ENCODE peak calls at places on chromosome 5, in five cellular contexts. U is PC-3, N is DND-41, P is MM.1S, F is GM23248. Y is an unnamed sample.

GRCh38 chr5:137487600-137487999 is 11.5 kb downstream of the SPOCK1 start:
- DNase-seq in F (peak; percentile 90), N (no peak), U (peak; percentile 9), P (no peak), Y (no peak)

GRCh38 chr5:136141561-136141960 is 8.9 kb downstream of the SMAD5 start:
- DNase-seq in P (peak; percentile 7), N (no peak), U (peak; percentile 13), F (no peak), Y (no peak)

GRCh38 chr5:168295574-168296201 is 4.2 kb downstream of the WWC1 start:
- DNase-seq in U (peak; percentile 80), F (peak; percentile 70), P (no peak), N (no peak), Y (peak; percentile 89)

GRCh38 chr5:161545701-161546462 is 643 bp downstream of the GABRB2 start:
- DNase-seq in F (no peak), U (no peak), P (peak; percentile 14), N (no peak), Y (peak; percentile 25)

GRCh38 chr5:31193026-31193425 is 460 bp upstream of the CDH6 start:
- DNase-seq in U (no peak), F (no peak), P (no peak), N (no peak), Y (no peak)

GRCh38 chr5:122498163-122498562 is 186.1 kb downstream of the SNCAIP start:
- DNase-seq in F (peak; percentile 32), P (no peak), U (no peak), N (no peak), Y (peak; percentile 63)

GRCh38 chr5:57097526-57097925 is 76.3 kb upstream of the GPBP1 start:
- DNase-seq in U (no peak), F (no peak), N (no peak), P (no peak), Y (no peak)

GRCh38 chr5:135005076-135005475 is 29.0 kb downstream of the PITX1 start:
- DNase-seq in F (no peak), P (no peak), U (no peak), N (no peak), Y (no peak)

GRCh38 chr5:35443803-35444595 is 173.7 kb upstream of the SPEF2 start:
- DNase-seq in U (no peak), P (no peak), N (no peak), F (no peak), Y (no peak)

GRCh38 chr5:2163940-2164490 is 281.3 kb upstream of the IRX4 start:
- DNase-seq in P (no peak), N (no peak), F (no peak), U (no peak), Y (no peak)

GRCh38 chr5:76473676-76474075 is 70.6 kb downstream of the IQGAP2 start:
- DNase-seq in F (no peak), P (no peak), U (no peak), N (peak; percentile 55), Y (no peak)

GRCh38 chr5:75002271-75002670 is 50.1 kb downstream of the GCNT4 start:
- DNase-seq in P (no peak), F (no peak), N (no peak), U (no peak), Y (no peak)

GRCh38 chr5:81450940-81451339 is 57.0 kb upstream of the ACOT12 start:
- DNase-seq in P (no peak), F (peak; percentile 49), N (no peak), U (peak; percentile 86), Y (no peak)

GRCh38 chr5:74304536-74304935 is 336.0 kb downstream of the ENC1 start:
- DNase-seq in F (no peak), U (no peak), P (no peak), N (no peak), Y (no peak)

GRCh38 chr5:142845954-142846398 is 75.8 kb downstream of the ARHGAP26 start:
- DNase-seq in F (no peak), P (peak; percentile 42), U (peak; percentile 74), N (no peak), Y (no peak)

GRCh38 chr5:157607371-157608161 is 32.0 kb upstream of the ADAM19 start:
- DNase-seq in N (peak; percentile 89), U (peak; percentile 99), P (peak; percentile 61), F (peak; percentile 87), Y (no peak)

GRCh38 chr5:42992035-42992570 is 48.0 kb downstream of the ANXA2R start:
- DNase-seq in F (peak; percentile 81), U (no peak), P (peak; percentile 85), N (peak; percentile 88), Y (peak; percentile 79)

GRCh38 chr5:159971038-159971437 is 37.9 kb upstream of the TTC1 start:
- DNase-seq in N (no peak), F (peak; percentile 47), U (peak; percentile 20), P (no peak), Y (no peak)

GRCh38 chr5:76084496-76085285 is 1.5 kb downstream of the SV2C start:
- DNase-seq in F (peak; percentile 19), P (peak; percentile 83), N (no peak), U (no peak), Y (peak; percentile 76)

GRCh38 chr5:78591972-78592700 is 56.4 kb downstream of the LHFPL2 start:
- DNase-seq in U (no peak), P (peak; percentile 49), N (no peak), F (no peak), Y (no peak)

GRCh38 chr5:65483474-65484346 is 2.0 kb upstream of the ADAMTS6 start:
- DNase-seq in F (peak; percentile 89), N (no peak), U (peak; percentile 49), P (peak; percentile 68), Y (peak; percentile 65)

GRCh38 chr5:1874348-1874747 is 8.4 kb downstream of the IRX4 start:
- DNase-seq in U (no peak), N (no peak), P (no peak), F (no peak), Y (no peak)

GRCh38 chr5:84622485-84622884 is 237.8 kb upstream of the EDIL3 start:
- DNase-seq in U (no peak), F (no peak), P (no peak), N (no peak), Y (no peak)
- H3K4me3 ChIP-seq in U (no peak overlapping the region), F (no peak overlapping the region), P (no peak overlapping the region), N (no peak overlapping the region), Y (no peak overlapping the region)

GRCh38 chr5:125205604-125206221 is 459.3 kb upstream of the ZNF608 start:
- DNase-seq in U (no peak), P (no peak), F (no peak), N (peak; percentile 49), Y (no peak)
- H2AFZ ChIP-seq in U (no peak overlapping the region), P (no peak overlapping the region), F (no peak overlapping the region), N (peak overlapping the region; percentile 73), Y (peak overlapping the region; percentile 33)

DNA sequence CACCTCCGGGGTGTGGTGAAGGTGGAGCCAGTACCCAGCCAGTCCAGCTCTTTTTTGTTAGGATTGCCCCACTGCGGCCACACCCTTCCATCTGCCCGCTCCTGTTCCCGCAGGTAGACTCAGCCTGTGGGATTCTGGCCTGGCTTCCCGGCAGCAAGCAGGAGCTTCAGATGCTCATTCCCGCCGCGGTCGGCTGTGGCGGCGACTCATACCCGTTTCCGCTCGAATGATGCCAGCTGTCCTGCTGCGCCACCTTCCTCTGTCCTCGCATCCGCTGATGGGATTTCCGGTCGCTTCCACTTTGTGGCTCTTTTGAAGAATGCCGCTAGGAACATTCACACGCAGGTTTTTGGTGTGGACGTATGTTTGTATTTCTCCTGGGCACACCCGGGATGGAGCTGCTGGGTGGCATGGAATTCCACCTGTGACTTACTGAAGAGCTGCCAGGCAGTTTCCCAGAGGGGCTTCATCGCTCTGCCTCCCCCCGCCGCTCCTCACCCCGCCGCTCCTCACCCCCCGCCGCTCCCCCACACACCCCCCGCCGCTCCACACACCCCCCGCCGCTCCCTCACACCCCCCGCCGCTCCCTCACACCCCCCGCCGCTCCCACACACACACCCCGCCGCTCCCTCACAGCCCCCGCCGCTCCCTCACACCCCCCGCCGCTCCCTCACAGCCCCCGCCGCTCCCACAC is 60.3 kb downstream of the TENT4A start:
- DNase-seq in P (no peak), N (peak; percentile 72), U (peak; percentile 76), F (peak; percentile 24), Y (no peak)
- H3K4me3 ChIP-seq in P (no peak overlapping the region), N (no peak overlapping the region), U (peak overlapping the region; percentile 54), F (no peak overlapping the region), Y (no peak overlapping the region)

DNA sequence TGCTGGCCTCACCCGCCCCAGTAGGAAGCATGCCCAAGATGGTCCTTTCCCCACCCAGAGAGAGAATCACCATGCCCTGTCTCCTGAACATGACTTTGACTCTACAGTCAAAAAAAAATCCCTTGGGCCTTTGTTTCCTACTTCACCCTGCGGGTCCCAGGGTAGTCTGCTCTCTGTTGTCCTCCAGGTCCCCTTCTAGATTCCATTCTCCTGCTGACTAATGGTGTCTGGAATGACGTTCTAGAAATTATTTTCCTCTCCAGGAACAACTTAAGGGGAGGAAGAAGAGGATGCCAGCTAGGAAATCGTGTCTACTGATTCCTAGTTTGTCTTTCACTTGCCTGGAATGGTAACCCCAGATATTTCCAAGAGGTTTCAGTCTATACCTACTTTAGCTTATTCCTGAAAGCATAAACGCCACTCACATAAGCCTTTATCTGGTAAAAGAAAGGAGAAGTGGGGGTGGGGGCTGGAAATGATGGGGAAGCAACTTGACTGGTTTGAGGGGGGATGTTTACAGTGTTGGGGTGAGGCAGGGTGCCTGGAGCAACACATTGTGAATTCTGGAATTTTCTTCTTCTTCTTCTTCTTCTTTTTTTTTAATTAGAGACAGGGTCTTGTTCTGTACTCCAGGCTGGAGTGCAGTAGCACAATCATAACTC is 93.9 kb downstream of the SNX18 start:
- DNase-seq in F (peak; percentile 45), N (no peak), U (no peak), P (no peak), Y (no peak)
- H2AFZ ChIP-seq in F (no peak overlapping the region), N (no peak overlapping the region), U (no peak overlapping the region), P (no peak overlapping the region), Y (no peak overlapping the region)